ENCODE peak calls at places on chromosomes 11 and 22, in four cellular contexts. J is A172, D is EH, R is T-helper 2 cell. T is an unnamed sample.

GRCh38 chr11:113663567-113663966 is 42.5 kb downstream of the TMPRSS5 start:
- DNase-seq in J (peak; percentile 55), D (peak; percentile 27), R (no peak), T (no peak)

GRCh38 chr11:107969219-107969618 is 39.5 kb upstream of the CUL5 start:
- DNase-seq in J (no peak), D (no peak), R (no peak), T (no peak)

GRCh38 chr11:69218946-69219720 is 63.4 kb downstream of the SMIM38 start:
- DNase-seq in J (no peak), D (no peak), R (no peak), T (no peak)

GRCh38 chr11:78381867-78382266 is 35.8 kb downstream of the GAB2 start:
- DNase-seq in J (no peak), D (peak; percentile 51), R (no peak), T (no peak)

GRCh38 chr22:32341122-32341740 is 16.4 kb upstream of the RFPL3 start:
- DNase-seq in J (no peak), D (no peak), R (no peak), T (no peak)

GRCh38 chr11:54930930-54931329 is 224.3 kb downstream of the OR4A5 start:
- DNase-seq in J (no peak), D (no peak), R (no peak), T (no peak)

GRCh38 chr11:59429924-59430516 is 3.8 kb upstream of the OR5A2 start:
- DNase-seq in J (peak; percentile 35), D (peak; percentile 41), R (peak; percentile 46), T (peak; percentile 50)

GRCh38 chr22:44965171-44965570 is 44.6 kb downstream of the PHF21B start:
- DNase-seq in J (no peak), D (no peak), R (no peak), T (no peak)

GRCh38 chr11:59573216-59573615 is 42.4 kb downstream of the OSBP start:
- DNase-seq in J (peak; percentile 79), D (peak; percentile 95), R (no peak), T (no peak)

GRCh38 chr11:108871152-108871551 is 206.3 kb downstream of the DDX10 start:
- DNase-seq in J (peak; percentile 35), D (peak; percentile 55), R (peak; percentile 45), T (no peak)

GRCh38 chr11:118497831-118498230 is 29.4 kb upstream of the TTC36 start:
- DNase-seq in J (peak; percentile 79), D (peak; percentile 87), R (no peak), T (no peak)

GRCh38 chr22:24128631-24129601 is 52.4 kb upstream of the SUSD2 start:
- DNase-seq in J (no peak), D (no peak), R (no peak), T (no peak)

GRCh38 chr11:129119036-129119435 is 73.1 kb downstream of the ARHGAP32 start:
- DNase-seq in J (no peak), D (no peak), R (no peak), T (no peak)

GRCh38 chr11:2734181-2735052 is 34.6 kb upstream of the KCNQ1OT1 start:
- DNase-seq in J (peak; percentile 39), D (no peak), R (no peak), T (no peak)

GRCh38 chr11:46234261-46234660 is 43.2 kb upstream of the CREB3L1 start:
- DNase-seq in J (no peak), D (no peak), R (no peak), T (no peak)

GRCh38 chr11:58573451-58574104 is 2.1 kb downstream of the LPXN start:
- DNase-seq in J (peak; percentile 74), D (peak; percentile 89), R (peak; percentile 85), T (peak; percentile 62)

GRCh38 chr11:127098684-127099083 is 98.1 kb upstream of the KIRREL3 start:
- DNase-seq in J (no peak), D (peak; percentile 4), R (no peak), T (no peak)

GRCh38 chr11:63280920-63281319 is 37.5 kb upstream of the SLC22A25 start:
- DNase-seq in J (no peak), D (no peak), R (no peak), T (no peak)

GRCh38 chr22:46072981-46073682 is 77.2 kb upstream of the PPARA start:
- DNase-seq in J (no peak), D (peak; percentile 23), R (no peak), T (no peak)

GRCh38 chr22:20434773-20435172 is 2.9 kb downstream of the SCARF2 start:
- DNase-seq in J (no peak), D (peak; percentile 7), R (no peak), T (no peak)

GRCh38 chr11:128936546-128937275 is 6.0 kb downstream of the TP53AIP1 start:
- DNase-seq in J (no peak), D (no peak), R (no peak), T (no peak)

GRCh38 chr11:20277014-20277413 is 86.5 kb upstream of the HTATIP2 start:
- DNase-seq in J (no peak), D (no peak), R (no peak), T (no peak)

GRCh38 chr11:129699711-129700304 is 115.8 kb upstream of the TMEM45B start:
- DNase-seq in J (no peak), D (peak; percentile 2), R (no peak), T (no peak)

GRCh38 chr11:44749160-44749559 is 22.4 kb downstream of the TSPAN18 start:
- DNase-seq in J (no peak), D (no peak), R (no peak), T (no peak)

GRCh38 chr11:61158691-61159381 is 2.4 kb downstream of the VPS37C start:
- DNase-seq in J (peak; percentile 73), D (peak; percentile 84), R (peak; percentile 24), T (no peak)

GRCh38 chr11:19742595-19743292 is 30.1 kb downstream of the NAV2 start:
- DNase-seq in J (peak; percentile 78), D (peak; percentile 81), R (peak; percentile 60), T (peak; percentile 60)

GRCh38 chr11:131668867-131669780 is 298.7 kb downstream of the NTM start:
- DNase-seq in J (peak; percentile 28), D (peak; percentile 59), R (peak; percentile 25), T (no peak)

GRCh38 chr22:47209547-47210023 is 447.1 kb downstream of the TBC1D22A start:
- DNase-seq in J (no peak), D (no peak), R (no peak), T (no peak)

GRCh38 chr22:49657275-49657973 is 170.2 kb downstream of the BRD1 start:
- DNase-seq in J (peak; percentile 1), D (no peak), R (peak; percentile 82), T (peak; percentile 73)

GRCh38 chr22:25359601-25360261 is 140.3 kb downstream of the CRYBB2 start:
- DNase-seq in J (no peak), D (no peak), R (no peak), T (no peak)

GRCh38 chr22:42270512-42271190 is at the start of gene TCF20:
- DNase-seq in J (peak; percentile 23), D (peak; percentile 77), R (peak; percentile 88), T (peak; percentile 77)

GRCh38 chr22:35346596-35347220 is 34.2 kb upstream of the HMOX1 start:
- DNase-seq in J (no peak), D (no peak), R (no peak), T (no peak)

GRCh38 chr11:43360361-43361032 is 1.8 kb downstream of the TTC17 start:
- DNase-seq in J (no peak), D (peak; percentile 47), R (peak; percentile 3), T (no peak)